ENCODE peak calls at places on chromosomes 3 and 15, in four cellular contexts. L, C, I and W are unnamed samples.

GRCh38 chr15:96629501-96629900 is 299.0 kb downstream of the NR2F2 start:
- DNase-seq in L (peak), C (no peak), I (no peak), W (no peak)

GRCh38 chr3:142576792-142577191 is 1.7 kb downstream of the ATR start:
- DNase-seq in I (no peak), L (no peak), C (no peak), W (no peak)

GRCh38 chr3:177089901-177090300 is 107.4 kb downstream of the TBL1XR1 start:
- DNase-seq in C (no peak), I (no peak), L (no peak), W (no peak)

GRCh38 chr15:37053070-37053653 is 47.2 kb downstream of the MEIS2 start:
- DNase-seq in I (no peak), C (no peak), L (no peak), W (no peak)

GRCh38 chr3:170690133-170690981 is 104.5 kb upstream of the SLC7A14 start:
- DNase-seq in C (no peak), I (no peak), L (peak), W (no peak)

GRCh38 chr15:62964251-62964650 is 78.3 kb upstream of the TPM1 start:
- DNase-seq in I (peak), L (no peak), C (no peak), W (no peak)

GRCh38 chr3:193640728-193641127 is 47.7 kb downstream of the OPA1 start:
- DNase-seq in I (no peak), C (no peak), L (no peak), W (no peak)

GRCh38 chr3:69767571-69767970 is 28.3 kb downstream of the MITF start:
- DNase-seq in I (no peak), L (peak), C (no peak), W (no peak)

GRCh38 chr3:67000006-67000405 is 1.9 kb downstream of the KBTBD8 start:
- DNase-seq in L (no peak), C (no peak), I (no peak), W (no peak)

GRCh38 chr15:57297163-57297593 is 79.1 kb upstream of the CGNL1 start:
- DNase-seq in L (no peak), I (no peak), C (no peak), W (no peak)

GRCh38 chr3:115989927-115990326 is 366.6 kb downstream of the GAP43 start:
- DNase-seq in I (no peak), L (no peak), C (no peak), W (no peak)

GRCh38 chr15:78315686-78316085 is 16.3 kb upstream of the SKIC8 start:
- DNase-seq in L (peak), C (no peak), I (no peak), W (no peak)

GRCh38 chr3:58526124-58526957 is 10.6 kb downstream of the ACOX2 start:
- DNase-seq in L (no peak), C (peak), I (no peak), W (peak)

GRCh38 chr3:146134348-146135117 is 26.5 kb downstream of the PLOD2 start:
- DNase-seq in I (no peak), C (no peak), L (no peak), W (no peak)

GRCh38 chr15:68801572-68802148 is 19.0 kb downstream of the ANP32A start:
- DNase-seq in I (no peak), C (peak), L (no peak), W (no peak)

GRCh38 chr15:74891469-74891868 is 1.6 kb downstream of the MPI start:
- DNase-seq in L (peak), C (no peak), I (no peak), W (no peak)

GRCh38 chr3:127407026-127407939 is 119.4 kb upstream of the PRR20G start:
- DNase-seq in L (no peak), I (no peak), C (no peak), W (no peak)

GRCh38 chr3:107561980-107562379 is 39.2 kb downstream of the BBX start:
- DNase-seq in C (no peak), L (no peak), I (no peak), W (no peak)

GRCh38 chr3:58422756-58423324 is 10.8 kb downstream of the PDHB start:
- DNase-seq in L (no peak), I (no peak), C (no peak), W (no peak)

GRCh38 chr3:128103277-128103676 is 20.3 kb downstream of the RUVBL1 start:
- DNase-seq in C (no peak), I (no peak), L (no peak), W (no peak)

GRCh38 chr3:89300519-89300918 is 193.1 kb downstream of the EPHA3 start:
- DNase-seq in I (no peak), L (no peak), C (no peak), W (no peak)

GRCh38 chr3:5505163-5505562 is 317.7 kb downstream of the EDEM1 start:
- DNase-seq in C (no peak), I (no peak), L (no peak), W (no peak)
- H3K27ac ChIP-seq in C (no peak), I (no peak), L (no peak), W (no peak)

GRCh38 chr15:90154861-90155626 is 46.1 kb upstream of the SEMA4B start:
- DNase-seq in I (no peak), L (peak), C (no peak), W (no peak)
- TF ChIP-seq POLR2AphosphoS5 in I (no peak), L (peak), C (no peak), W (no peak)

DNA sequence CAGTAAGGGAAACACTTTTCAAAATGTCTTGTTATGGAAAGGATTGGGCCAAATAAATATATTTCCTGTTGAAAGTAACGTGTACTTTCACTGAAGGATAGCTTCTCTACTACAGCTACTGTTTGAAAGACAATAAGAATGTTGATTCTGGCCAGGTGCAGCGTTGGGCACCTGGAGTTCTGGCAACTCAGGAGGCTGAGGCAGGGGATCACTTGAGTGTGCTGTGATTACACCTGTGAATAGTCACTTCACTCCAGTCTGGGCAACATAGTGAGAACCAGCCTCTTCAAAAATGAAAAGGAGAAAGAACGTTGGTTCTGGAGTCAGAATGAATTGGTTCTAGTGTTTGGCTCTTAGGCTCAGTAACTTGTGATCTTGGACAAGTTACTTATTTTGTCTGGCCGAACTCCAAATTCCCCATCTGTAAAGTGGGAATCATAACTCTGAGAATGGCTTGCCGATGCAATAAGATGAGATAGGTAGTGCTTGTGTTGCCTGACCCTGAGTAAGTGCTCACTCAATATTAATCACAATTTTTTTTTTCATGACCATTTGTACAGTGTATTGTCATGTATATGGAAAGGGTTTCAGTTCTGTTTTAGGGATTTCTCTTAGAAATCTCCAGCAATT is 310.8 kb downstream of the PTPRG start:
- DNase-seq in L (no peak), C (no peak), I (no peak), W (no peak)
- H3K27ac ChIP-seq in L (no peak), C (no peak), I (no peak), W (no peak)

GRCh38 chr15:84598993-84599392 is 1.8 kb upstream of the ZSCAN2 start:
- DNase-seq in I (no peak), C (peak), L (peak), W (no peak)

GRCh38 chr15:84600331-84600686 is 500 bp upstream of the ZSCAN2 start:
- DNase-seq in I (peak), L (peak), C (peak), W (peak)

GRCh38 chr15:84599906-84600305 is 903 bp upstream of the ZSCAN2 start:
- DNase-seq in L (no peak), I (no peak), C (no peak), W (no peak)

GRCh38 chr15:84601555-84601838 is 688 bp downstream of the ZSCAN2 start:
- DNase-seq in L (no peak), I (no peak), C (no peak), W (no peak)

DNA sequence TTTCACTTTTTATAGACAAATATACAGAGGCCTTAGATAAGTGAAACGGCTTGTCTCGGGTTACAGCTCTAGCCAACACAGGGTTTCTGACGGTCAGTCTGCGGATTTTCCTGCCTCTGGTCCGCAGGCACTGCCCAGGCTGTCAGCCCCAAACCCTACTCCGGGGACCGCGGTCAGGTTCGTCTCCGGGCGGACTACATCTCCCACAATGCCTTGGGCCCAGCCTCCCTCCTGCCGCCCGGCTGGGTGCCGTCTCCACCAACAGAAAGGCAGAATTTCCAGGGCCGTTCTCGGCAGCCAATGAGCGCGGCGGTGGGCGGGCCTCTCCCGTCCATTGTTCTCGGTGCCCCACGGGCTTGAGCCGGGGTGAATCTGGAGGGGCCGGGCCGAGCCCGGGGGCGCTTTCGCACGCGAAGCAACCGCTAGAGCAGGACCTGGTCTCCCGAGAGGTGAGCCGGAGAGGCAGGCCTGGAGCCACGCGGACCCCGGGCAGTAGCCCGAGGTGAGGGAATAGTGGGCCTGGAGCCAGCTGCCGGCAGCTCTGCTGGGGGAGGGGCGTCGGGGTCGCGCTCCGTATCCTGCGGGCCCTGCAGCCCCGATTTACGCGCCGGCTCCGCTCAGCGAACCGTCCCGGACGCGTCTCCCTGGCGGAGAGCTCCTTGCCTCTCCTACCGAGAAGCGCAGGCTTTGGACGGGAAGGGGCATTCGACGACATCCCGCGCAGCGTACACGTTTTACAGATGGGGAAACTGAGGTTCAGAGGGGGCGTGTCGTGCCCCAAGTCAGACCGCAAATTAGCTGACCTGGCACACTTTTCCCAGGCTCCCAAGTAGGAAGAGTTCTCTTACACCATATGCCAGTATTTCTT is at the start of gene ZSCAN2:
- DNase-seq in C (peak), I (peak), L (peak), W (peak)
- TF ChIP-seq POLR2AphosphoS5 in C (peak), I (no peak), L (no peak), W (peak)

DNA sequence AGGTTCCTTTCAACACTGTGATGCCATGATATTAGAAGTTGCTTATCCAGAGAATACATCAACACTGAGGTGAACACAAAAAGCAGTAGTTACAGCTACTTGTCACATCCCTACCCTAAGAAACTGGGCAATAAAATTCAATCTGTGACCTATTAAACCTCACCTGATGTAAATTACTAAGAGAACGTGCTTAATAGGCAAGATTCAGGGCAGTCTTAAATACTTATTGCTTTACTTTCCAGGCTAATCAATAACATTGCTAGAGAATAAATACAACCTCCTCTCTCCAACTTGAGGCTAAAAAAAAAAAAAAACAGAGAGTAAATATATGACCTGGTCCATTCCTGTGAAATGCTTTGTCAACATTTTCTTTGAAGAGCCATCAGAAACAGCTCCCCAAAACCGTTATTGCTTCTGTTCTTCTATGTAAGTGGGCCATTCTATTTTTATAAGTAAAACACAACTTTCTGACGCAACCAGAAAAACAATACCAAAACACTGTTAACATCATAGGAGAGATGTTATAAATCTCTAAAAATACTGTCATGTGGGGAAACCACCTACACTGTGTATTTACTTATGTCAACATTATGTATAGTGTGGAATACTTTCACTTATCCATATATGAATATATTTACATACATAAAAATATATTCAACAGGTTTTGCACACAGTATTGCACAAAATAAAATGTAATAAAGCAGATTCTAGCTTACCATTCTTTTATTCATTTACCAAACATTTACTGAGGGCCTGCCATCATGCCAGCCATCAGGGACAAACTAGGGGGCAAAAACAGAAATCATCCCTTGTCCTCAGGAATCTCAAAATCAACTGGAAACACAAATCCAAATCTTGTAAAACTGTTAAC is 2.7 kb downstream of the NKIRAS1 start:
- DNase-seq in I (no peak), C (no peak), L (no peak), W (no peak)
- H3K27ac ChIP-seq in I (no peak), C (no peak), L (no peak), W (no peak)

DNA sequence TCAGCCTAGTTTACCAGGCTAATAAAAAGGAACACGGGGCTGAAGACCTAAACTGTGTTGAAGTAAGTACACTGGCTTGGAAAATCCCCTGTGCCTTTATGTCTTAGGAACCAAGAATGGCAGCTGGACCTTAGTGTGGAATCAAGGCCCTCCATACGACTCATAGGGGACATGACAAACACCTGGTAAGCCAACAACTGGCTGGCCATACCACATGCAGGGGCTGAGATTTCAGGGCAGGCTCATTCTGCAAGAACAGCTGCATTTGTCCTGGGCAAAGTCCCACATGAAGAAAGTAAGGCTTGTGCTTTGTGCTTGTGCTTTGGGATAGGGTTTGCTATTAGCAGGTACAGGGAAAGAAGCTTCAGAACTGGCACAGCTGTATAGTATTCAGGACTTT is 18.0 kb downstream of the ETV5 start:
- DNase-seq in I (no peak), C (no peak), L (no peak), W (no peak)
- TF ChIP-seq POLR2AphosphoS5 in I (no peak), C (no peak), L (no peak), W (no peak)

GRCh38 chr3:5019411-5020261 is 40.4 kb downstream of the BHLHE40 start:
- DNase-seq in C (no peak), I (no peak), L (peak), W (no peak)

GRCh38 chr3:5022187-5022965 is 43.1 kb downstream of the BHLHE40 start:
- DNase-seq in L (no peak), C (peak), I (no peak), W (no peak)

GRCh38 chr3:5021571-5022092 is 42.4 kb downstream of the BHLHE40 start:
- DNase-seq in L (no peak), C (peak), I (no peak), W (no peak)

GRCh38 chr3:5020262-5020722 is 41.1 kb downstream of the BHLHE40 start:
- DNase-seq in C (no peak), L (no peak), I (no peak), W (no peak)

DNA sequence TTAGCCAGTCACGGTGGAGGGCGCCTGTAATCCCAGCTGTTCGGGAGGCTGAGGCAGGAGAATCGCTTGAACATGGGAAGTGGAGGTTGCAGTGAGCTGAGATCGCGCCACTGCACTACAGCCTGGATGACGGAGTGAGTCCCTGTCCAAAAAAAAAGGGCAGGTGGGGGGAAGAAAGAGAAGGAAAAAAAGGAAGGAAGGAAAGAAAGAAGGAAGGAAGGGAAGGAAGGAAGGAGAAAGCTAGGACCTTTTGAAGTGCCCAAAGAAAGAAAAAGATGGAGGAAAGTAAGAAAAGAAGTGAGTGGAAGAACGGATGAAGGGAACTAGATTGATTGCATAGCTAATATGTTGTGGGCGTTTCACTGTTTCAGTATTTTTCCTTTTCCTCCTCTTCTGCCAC is 41.9 kb downstream of the BHLHE40 start:
- DNase-seq in L (no peak), I (no peak), C (no peak), W (no peak)
- H3K27ac ChIP-seq in L (no peak), I (peak), C (peak), W (no peak)

GRCh38 chr3:52070724-52071621 is 14.6 kb upstream of the DUSP7 start:
- DNase-seq in I (no peak), L (no peak), C (peak), W (peak)
- TF ChIP-seq POLR2AphosphoS5 in I (no peak), L (no peak), C (no peak), W (peak)

DNA sequence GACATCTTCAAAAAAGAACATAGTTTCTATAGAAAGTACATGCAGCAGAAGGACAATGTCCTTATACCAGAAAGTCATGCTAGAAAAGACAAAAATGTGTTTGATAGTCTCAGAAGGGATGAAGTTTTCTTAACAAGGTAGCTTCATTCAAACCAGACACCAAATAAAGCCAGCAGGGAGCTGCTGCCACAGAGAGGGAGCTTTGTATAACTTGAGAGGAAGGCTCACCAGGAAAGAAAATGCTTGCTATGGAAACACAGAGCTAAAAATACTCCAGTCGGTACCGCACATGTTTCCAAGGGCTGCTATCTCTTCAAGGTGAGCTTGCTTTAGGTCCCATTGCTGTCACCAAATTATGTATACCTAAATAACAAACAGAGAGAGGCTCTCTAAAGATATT is 1074.8 kb upstream of the ALCAM start:
- DNase-seq in C (no peak), L (no peak), I (no peak), W (no peak)
- H3K27ac ChIP-seq in C (no peak), L (no peak), I (no peak), W (no peak)

GRCh38 chr15:82810863-82811421 is 1.5 kb downstream of the WHAMM start:
- DNase-seq in I (no peak), L (no peak), C (peak), W (no peak)
- TF ChIP-seq POLR2AphosphoS5 in I (no peak), L (no peak), C (no peak), W (no peak)